ENCODE peak calls at places on chromosomes 11 and 22, in ten cellular contexts. L, W, K, S, U, G, T, B, D and E are unnamed samples.

GRCh38 chr11:68855205-68855978 is 13.7 kb upstream of the CPT1A start:
- DNase-seq in L (no peak), U (no peak), B (no peak), S (peak; percentile 88), G (no peak), K (no peak), W (peak; percentile 97), T (peak; percentile 45), D (no peak), E (no peak)

GRCh38 chr22:31130873-31131272 is 8.1 kb downstream of the INPP5J start:
- DNase-seq in T (no peak), S (no peak), G (no peak), L (no peak), B (no peak), W (peak; percentile 52), K (peak; percentile 68), U (peak; percentile 65), D (no peak), E (no peak)

GRCh38 chr11:130449996-130450419 is 1.6 kb downstream of the ADAMTS15 start:
- DNase-seq in L (peak; percentile 77), G (no peak), T (peak; percentile 82), W (peak; percentile 87), D (peak; percentile 34), K (no peak), S (peak; percentile 87), U (peak; percentile 79), B (no peak), E (no peak)

GRCh38 chr11:66617148-66617814 is 851 bp downstream of the RBM14 start:
- DNase-seq in T (peak; percentile 81), W (peak; percentile 23), L (no peak), K (peak; percentile 78), U (no peak), D (peak; percentile 57), S (peak; percentile 76), G (no peak), B (no peak), E (peak; percentile 54)

GRCh38 chr11:71212871-71213559 is 39.4 kb downstream of the SHANK2 start:
- DNase-seq in K (no peak), U (no peak), G (no peak), W (peak; percentile 77), L (no peak), B (no peak), D (peak; percentile 16), S (no peak), T (no peak), E (no peak)

GRCh38 chr22:37619991-37620390 is 11.4 kb downstream of the GGA1 start:
- DNase-seq in K (no peak), L (no peak), W (peak; percentile 65), B (no peak), S (no peak), T (no peak), U (no peak), D (no peak), G (no peak), E (no peak)

GRCh38 chr11:1472180-1473005 is 14.2 kb downstream of the MOB2 start:
- DNase-seq in K (no peak), W (peak; percentile 85), G (no peak), D (no peak), S (peak; percentile 12), B (no peak), U (no peak), L (no peak), T (peak; percentile 11), E (no peak)

GRCh38 chr11:101127699-101128570 is 1.7 kb downstream of the PGR start:
- DNase-seq in S (peak; percentile 50), G (no peak), T (peak; percentile 19), B (no peak), L (peak; percentile 28), W (peak; percentile 78), K (no peak), U (peak; percentile 26), D (no peak), E (no peak)

GRCh38 chr11:18600915-18601569 is 1.5 kb downstream of the MISFA start:
- DNase-seq in L (no peak), G (no peak), T (no peak), B (no peak), U (no peak), K (no peak), D (no peak), W (no peak), S (no peak), E (no peak)

GRCh38 chr11:18594999-18595749 is 4.4 kb upstream of the MISFA start:
- DNase-seq in K (no peak), L (no peak), U (no peak), G (peak; percentile 57), D (no peak), W (peak; percentile 68), B (no peak), T (no peak), S (no peak), E (peak; percentile 90)

GRCh38 chr11:18599739-18600230 is at the start of gene MISFA:
- DNase-seq in W (peak; percentile 77), D (no peak), G (no peak), U (no peak), B (no peak), L (no peak), S (no peak), T (no peak), K (no peak), E (no peak)
- H3K4me3 ChIP-seq in W (no peak within 1 kb of the TSS), D (no peak within 1 kb of the TSS), G (no peak within 1 kb of the TSS), U (no peak within 1 kb of the TSS), B (no peak within 1 kb of the TSS), L (no peak within 1 kb of the TSS), S (no peak within 1 kb of the TSS), T (no peak within 1 kb of the TSS), K (no peak within 1 kb of the TSS), E (no peak within 1 kb of the TSS)

GRCh38 chr11:34443136-34443535 is 4.4 kb downstream of the CAT start:
- DNase-seq in W (no peak), G (no peak), L (no peak), T (no peak), B (no peak), K (no peak), S (no peak), D (no peak), U (no peak), E (no peak)

GRCh38 chr11:34437224-34437879 is 1.4 kb upstream of the CAT start:
- DNase-seq in G (no peak), K (no peak), T (no peak), B (no peak), S (no peak), L (no peak), U (no peak), D (no peak), W (no peak), E (no peak)

GRCh38 chr11:34439521-34440258 is 956 bp downstream of the CAT start:
- DNase-seq in U (no peak), L (no peak), B (no peak), K (no peak), D (no peak), W (no peak), S (no peak), G (no peak), T (no peak), E (no peak)

GRCh38 chr11:34441814-34442213 is 3.1 kb downstream of the CAT start:
- DNase-seq in L (no peak), G (no peak), U (no peak), T (no peak), B (no peak), D (no peak), S (no peak), W (no peak), K (no peak), E (no peak)

DNA sequence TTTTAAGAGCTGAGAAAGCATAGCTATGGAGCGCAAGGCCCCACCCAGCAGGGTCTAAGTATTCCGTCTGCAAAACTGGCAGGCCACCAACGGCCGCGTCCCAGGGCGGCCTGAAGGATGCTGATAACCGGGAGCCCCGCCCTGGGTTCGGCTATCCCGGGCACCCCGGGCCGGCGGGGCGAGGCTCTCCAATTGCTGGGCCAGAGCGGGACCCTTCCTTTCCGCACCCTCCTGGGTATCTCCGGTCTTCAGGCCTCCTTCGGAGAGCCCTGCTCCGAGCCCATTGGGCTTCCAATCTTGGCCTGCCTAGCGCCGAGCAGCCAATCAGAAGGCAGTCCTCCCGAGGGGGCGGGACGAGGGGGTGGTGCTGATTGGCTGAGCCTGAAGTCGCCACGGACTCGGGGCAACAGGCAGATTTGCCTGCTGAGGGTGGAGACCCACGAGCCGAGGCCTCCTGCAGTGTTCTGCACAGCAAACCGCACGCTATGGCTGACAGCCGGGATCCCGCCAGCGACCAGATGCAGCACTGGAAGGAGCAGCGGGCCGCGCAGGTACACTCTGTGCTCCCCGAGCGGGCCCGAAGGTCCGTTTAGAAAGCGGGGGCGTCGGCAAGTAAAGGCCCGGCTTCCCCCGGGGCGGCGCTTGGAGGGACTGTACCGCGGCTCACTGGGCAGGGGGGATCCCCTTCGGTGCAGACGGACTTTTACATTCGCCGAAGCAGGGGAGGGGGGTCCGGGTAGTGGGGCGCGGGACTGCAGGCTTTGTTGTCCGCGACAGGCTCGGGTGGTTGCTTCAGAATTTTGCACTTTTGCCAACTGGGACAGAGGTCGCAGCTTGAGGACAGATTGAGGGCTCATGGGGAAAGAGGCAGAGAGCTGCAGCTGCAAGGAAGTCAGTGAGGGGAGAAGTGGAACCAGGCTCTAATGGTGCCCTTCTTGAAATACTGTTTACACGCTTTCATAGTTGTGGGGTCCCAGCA is at the start of gene CAT:
- DNase-seq in D (peak; percentile 97), K (peak; percentile 98), U (peak; percentile 99), S (peak; percentile 98), T (peak; percentile 99), W (peak; percentile 98), L (peak; percentile 99), G (peak; percentile 94), B (peak; percentile 97), E (peak; percentile 93)
- H3K4me3 ChIP-seq in D (peak within 1 kb of the TSS; percentile 64), K (peak within 1 kb of the TSS; percentile 77), U (peak within 1 kb of the TSS; percentile 90), S (peak within 1 kb of the TSS; percentile 97), T (peak within 1 kb of the TSS; percentile 87), W (peak within 1 kb of the TSS; percentile 96), L (peak within 1 kb of the TSS; percentile 78), G (peak within 1 kb of the TSS; percentile 87), B (peak within 1 kb of the TSS; percentile 98), E (peak within 1 kb of the TSS; percentile 75)

DNA sequence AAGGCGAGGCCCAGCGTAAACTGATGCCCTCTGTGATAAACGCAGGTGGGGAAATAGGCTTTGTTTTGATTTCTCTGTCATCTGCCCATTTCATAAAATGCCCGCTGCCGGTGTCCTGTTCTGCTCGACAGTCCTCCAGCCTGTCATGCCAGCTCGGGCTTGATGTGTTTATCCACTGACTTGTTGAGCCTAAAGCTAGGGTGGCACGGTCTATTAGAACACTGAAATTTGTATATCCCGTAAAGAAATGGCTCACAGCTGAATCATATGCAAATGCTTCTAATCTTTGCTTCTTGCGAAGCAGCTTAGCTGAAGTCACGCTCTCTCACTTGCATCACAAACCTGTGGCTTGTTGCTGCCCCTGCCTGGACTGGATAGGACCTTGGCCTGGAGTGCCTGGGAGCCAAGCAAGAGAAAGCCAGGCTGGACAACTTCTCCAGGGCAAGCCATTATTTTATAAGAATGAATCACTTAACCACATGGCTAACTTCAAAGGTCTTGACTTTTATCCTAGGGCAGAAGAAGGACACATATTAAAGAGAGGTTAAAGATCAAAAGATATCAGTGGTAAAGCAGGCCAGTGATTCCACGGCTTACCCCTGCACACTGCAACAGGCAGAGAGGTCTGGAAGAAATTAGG is 33.1 kb downstream of the EHF start:
- DNase-seq in T (peak; percentile 58), W (peak; percentile 86), D (peak; percentile 99), K (peak; percentile 77), G (peak; percentile 82), U (peak; percentile 76), L (peak; percentile 63), B (no peak), S (no peak), E (peak; percentile 99)
- H3K4me3 ChIP-seq in T (no peak overlapping the region), W (peak overlapping the region; percentile 19), D (no peak overlapping the region), K (no peak overlapping the region), G (no peak overlapping the region), U (no peak overlapping the region), L (no peak overlapping the region), B (no peak overlapping the region), S (no peak overlapping the region), E (no peak overlapping the region)

DNA sequence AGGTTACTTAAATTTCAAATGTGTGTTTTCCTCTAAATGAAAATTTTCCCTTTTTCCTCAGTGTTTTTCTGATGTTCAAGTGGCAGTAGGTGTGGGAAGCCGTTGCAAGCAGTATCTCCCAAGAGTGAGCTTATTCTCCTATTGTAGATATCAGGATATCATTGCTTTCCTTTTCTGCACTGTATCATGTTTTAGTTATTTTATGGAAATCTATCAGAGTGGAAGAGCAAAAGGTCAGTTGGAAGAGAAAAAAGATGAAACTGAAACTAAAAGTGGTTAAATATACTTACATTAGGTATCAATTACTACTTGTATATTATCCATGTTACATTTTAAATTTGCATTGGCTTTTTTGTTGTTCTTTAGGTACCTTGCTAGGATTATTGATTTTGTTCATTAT is 57.0 kb downstream of the PDE3B start:
- DNase-seq in B (no peak), D (no peak), T (no peak), U (no peak), W (no peak), S (no peak), K (no peak), G (no peak), L (no peak), E (no peak)
- H3K4me3 ChIP-seq in B (no peak overlapping the region), D (peak overlapping the region; percentile 8), T (no peak overlapping the region), U (no peak overlapping the region), W (no peak overlapping the region), S (no peak overlapping the region), K (no peak overlapping the region), G (no peak overlapping the region), L (no peak overlapping the region), E (no peak overlapping the region)